ENCODE peak calls at places on chromosomes 3 and 15, in six cellular contexts. I, B, A, X, R and P are unnamed samples.
A peak's percentile ranks its signal among the peaks of the same experiment; 100 is the strongest.

GRCh38 chr15:73924258-73924921 is 1.9 kb upstream of the LOXL1 start:
- DNase-seq in B (peak; percentile 12), X (no peak), A (peak; percentile 85), R (no peak), I (peak; percentile 28), P (peak; percentile 55)

GRCh38 chr3:150806436-150806835 is 43.5 kb upstream of the SIAH2 start:
- DNase-seq in A (no peak), X (no peak), I (no peak), R (no peak), B (no peak), P (no peak)

GRCh38 chr15:77901921-77902750 is 175.4 kb downstream of the TBC1D2B start:
- DNase-seq in I (peak; percentile 23), A (peak; percentile 30), X (no peak), B (peak; percentile 49), R (no peak), P (no peak)

GRCh38 chr3:179929091-179929529 is 107.6 kb downstream of the PEX5L start:
- DNase-seq in A (no peak), X (peak; percentile 68), I (no peak), R (no peak), B (peak; percentile 57), P (peak; percentile 3)

GRCh38 chr3:144324061-144324460 is 352.4 kb downstream of the DIPK2A start:
- DNase-seq in A (no peak), B (no peak), X (no peak), R (no peak), I (no peak), P (peak; percentile 30)

GRCh38 chr3:170579646-170580045 is 6.2 kb downstream of the SLC7A14 start:
- DNase-seq in I (no peak), A (no peak), B (no peak), X (no peak), R (no peak), P (no peak)

GRCh38 chr3:186418601-186419238 is 56.7 kb upstream of the DGKG start:
- DNase-seq in X (peak; percentile 77), A (no peak), I (no peak), B (no peak), R (no peak), P (no peak)

GRCh38 chr3:117630885-117631284 is 921.3 kb downstream of the TUSC7 start:
- DNase-seq in R (no peak), X (no peak), A (no peak), I (no peak), B (no peak), P (no peak)

GRCh38 chr3:114144909-114145688 is 33.8 kb downstream of the DRD3 start:
- DNase-seq in I (no peak), R (no peak), A (peak; percentile 78), B (peak; percentile 5), X (peak; percentile 33), P (peak; percentile 50)

GRCh38 chr3:2823016-2823415 is 287.2 kb downstream of the IL5RA start:
- DNase-seq in A (no peak), B (no peak), R (no peak), I (no peak), X (no peak), P (peak; percentile 26)

GRCh38 chr3:99868438-99868723 is 50.7 kb downstream of the CMSS1 start:
- DNase-seq in A (no peak), B (peak; percentile 7), X (no peak), I (no peak), R (no peak), P (no peak)

GRCh38 chr15:76987896-76988860 is 6.7 kb upstream of the PSTPIP1 start:
- DNase-seq in I (peak; percentile 85), B (no peak), A (peak; percentile 65), R (no peak), X (no peak), P (no peak)

GRCh38 chr3:171614318-171614967 is 154.2 kb upstream of the TNIK start:
- DNase-seq in B (no peak), R (no peak), A (no peak), I (no peak), X (peak; percentile 20), P (no peak)

GRCh38 chr15:73176579-73176978 is 124.3 kb downstream of the NEO1 start:
- DNase-seq in I (no peak), B (no peak), R (no peak), A (no peak), X (no peak), P (no peak)

GRCh38 chr3:87397210-87397609 is 120.8 kb upstream of the POU1F1 start:
- DNase-seq in I (no peak), X (no peak), B (no peak), R (no peak), A (no peak), P (no peak)
- H3K27ac ChIP-seq in I (no peak overlapping the region), X (no peak overlapping the region), B (no peak overlapping the region), R (no peak overlapping the region), A (no peak overlapping the region), P (no peak overlapping the region)

GRCh38 chr15:23857028-23857641 is 170.0 kb upstream of the NDN start:
- DNase-seq in X (peak; percentile 56), A (no peak), R (no peak), B (peak; percentile 63), I (peak; percentile 48), P (no peak)
- TF ChIP-seq CTCF in X (peak; percentile 19), A (no peak), R (peak; percentile 15), B (peak; percentile 52), I (peak; percentile 48), P (peak; percentile 20)

GRCh38 chr3:56115698-56116097 is 352.6 kb downstream of the ERC2 start:
- DNase-seq in I (no peak), R (no peak), A (no peak), B (no peak), X (no peak), P (no peak)

GRCh38 chr3:56123487-56123886 is 344.8 kb downstream of the ERC2 start:
- DNase-seq in X (no peak), I (no peak), B (no peak), R (no peak), A (no peak), P (no peak)

GRCh38 chr3:56118968-56119367 is 349.3 kb downstream of the ERC2 start:
- DNase-seq in A (no peak), I (no peak), R (no peak), X (no peak), B (no peak), P (no peak)

GRCh38 chr3:56122911-56123310 is 345.4 kb downstream of the ERC2 start:
- DNase-seq in A (no peak), I (no peak), B (no peak), X (no peak), R (no peak), P (no peak)

GRCh38 chr3:56119575-56120349 is 348.5 kb downstream of the ERC2 start:
- DNase-seq in B (no peak), X (no peak), A (no peak), I (no peak), R (no peak), P (peak; percentile 47)
- H3K4me1 ChIP-seq in B (peaks cover 16% of the 10 kb centered on the region), X (no peaks in the 10 kb centered on the region), A (no peaks in the 10 kb centered on the region), I (no peaks in the 10 kb centered on the region), R (no peaks in the 10 kb centered on the region), P (peaks cover 7% of the 10 kb centered on the region)

GRCh38 chr3:58025824-58026579 is 17.8 kb downstream of the FLNB start:
- DNase-seq in R (no peak), A (no peak), I (peak; percentile 70), X (peak; percentile 45), B (peak; percentile 47), P (no peak)
- H3K27ac ChIP-seq in R (peak overlapping the region; percentile 79), A (peak overlapping the region; percentile 63), I (peak overlapping the region; percentile 57), X (peak overlapping the region; percentile 72), B (peak overlapping the region; percentile 16), P (peak overlapping the region; percentile 38)